ENCODE peak calls at places on chromosomes 7 and 10, in six cellular contexts. One of them, this sample, is unnamed.

GRCh38 chr10:87635498-87636312 is 24.0 kb upstream of the PAPSS2 start:
- DNase-seq in dorsolateral prefrontal cortex: no peak
- DNase-seq in AG09319: no peak
- DNase-seq in fibroblast of lung: peak
- DNase-seq in progenitor cell of endocrine pancreas: no peak
- DNase-seq in H9: no peak
- DNase-seq in this sample: no peak

GRCh38 chr10:65952086-65952485 is 973.8 kb upstream of the LRRTM3 start:
- DNase-seq in fibroblast of lung: no peak
- DNase-seq in dorsolateral prefrontal cortex: no peak
- DNase-seq in AG09319: no peak
- DNase-seq in H9: no peak
- DNase-seq in progenitor cell of endocrine pancreas: no peak
- DNase-seq in this sample: no peak

GRCh38 chr7:94701555-94701973 is 45.6 kb upstream of the SGCE start:
- DNase-seq in AG09319: no peak
- DNase-seq in H9: no peak
- DNase-seq in fibroblast of lung: peak
- DNase-seq in dorsolateral prefrontal cortex: no peak
- DNase-seq in progenitor cell of endocrine pancreas: no peak
- DNase-seq in this sample: no peak

GRCh38 chr7:128932862-128933821 is 4.6 kb upstream of the IRF5 start:
- DNase-seq in H9: no peak
- DNase-seq in AG09319: no peak
- DNase-seq in progenitor cell of endocrine pancreas: no peak
- DNase-seq in fibroblast of lung: no peak
- DNase-seq in dorsolateral prefrontal cortex: no peak
- DNase-seq in this sample: no peak

GRCh38 chr7:74240482-74240881 is 13.7 kb downstream of the RFC2 start:
- DNase-seq in fibroblast of lung: no peak
- DNase-seq in H9: no peak
- DNase-seq in AG09319: no peak
- DNase-seq in progenitor cell of endocrine pancreas: no peak
- DNase-seq in dorsolateral prefrontal cortex: no peak
- DNase-seq in this sample: no peak

GRCh38 chr10:78433722-78434535 is 400.3 kb downstream of the RPS24 start:
- DNase-seq in progenitor cell of endocrine pancreas: no peak
- DNase-seq in H9: no peak
- DNase-seq in fibroblast of lung: no peak
- DNase-seq in AG09319: no peak
- DNase-seq in dorsolateral prefrontal cortex: peak
- DNase-seq in this sample: no peak

GRCh38 chr10:71911296-71911954 is 52.8 kb upstream of the CHST3 start:
- DNase-seq in fibroblast of lung: no peak
- DNase-seq in H9: no peak
- DNase-seq in dorsolateral prefrontal cortex: no peak
- DNase-seq in AG09319: no peak
- DNase-seq in progenitor cell of endocrine pancreas: no peak
- DNase-seq in this sample: no peak

GRCh38 chr10:126133906-126134703 is 237.7 kb downstream of the FANK1 start:
- DNase-seq in H9: no peak
- DNase-seq in dorsolateral prefrontal cortex: no peak
- DNase-seq in fibroblast of lung: peak
- DNase-seq in progenitor cell of endocrine pancreas: no peak
- DNase-seq in AG09319: peak
- DNase-seq in this sample: no peak

GRCh38 chr10:79559726-79560125 is 481 bp downstream of the SFTPA2 start:
- DNase-seq in progenitor cell of endocrine pancreas: no peak
- DNase-seq in H9: no peak
- DNase-seq in AG09319: no peak
- DNase-seq in fibroblast of lung: peak
- DNase-seq in dorsolateral prefrontal cortex: peak
- DNase-seq in this sample: no peak

GRCh38 chr10:43461950-43462349 is 25.0 kb downstream of the ZNF487 start:
- DNase-seq in progenitor cell of endocrine pancreas: no peak
- DNase-seq in AG09319: peak
- DNase-seq in dorsolateral prefrontal cortex: peak
- DNase-seq in H9: no peak
- DNase-seq in fibroblast of lung: peak
- DNase-seq in this sample: no peak

GRCh38 chr10:38025283-38025682 is 14.8 kb downstream of the ZNF33A start:
- DNase-seq in dorsolateral prefrontal cortex: no peak
- DNase-seq in progenitor cell of endocrine pancreas: no peak
- DNase-seq in AG09319: no peak
- DNase-seq in H9: no peak
- DNase-seq in fibroblast of lung: no peak
- DNase-seq in this sample: no peak

DNA sequence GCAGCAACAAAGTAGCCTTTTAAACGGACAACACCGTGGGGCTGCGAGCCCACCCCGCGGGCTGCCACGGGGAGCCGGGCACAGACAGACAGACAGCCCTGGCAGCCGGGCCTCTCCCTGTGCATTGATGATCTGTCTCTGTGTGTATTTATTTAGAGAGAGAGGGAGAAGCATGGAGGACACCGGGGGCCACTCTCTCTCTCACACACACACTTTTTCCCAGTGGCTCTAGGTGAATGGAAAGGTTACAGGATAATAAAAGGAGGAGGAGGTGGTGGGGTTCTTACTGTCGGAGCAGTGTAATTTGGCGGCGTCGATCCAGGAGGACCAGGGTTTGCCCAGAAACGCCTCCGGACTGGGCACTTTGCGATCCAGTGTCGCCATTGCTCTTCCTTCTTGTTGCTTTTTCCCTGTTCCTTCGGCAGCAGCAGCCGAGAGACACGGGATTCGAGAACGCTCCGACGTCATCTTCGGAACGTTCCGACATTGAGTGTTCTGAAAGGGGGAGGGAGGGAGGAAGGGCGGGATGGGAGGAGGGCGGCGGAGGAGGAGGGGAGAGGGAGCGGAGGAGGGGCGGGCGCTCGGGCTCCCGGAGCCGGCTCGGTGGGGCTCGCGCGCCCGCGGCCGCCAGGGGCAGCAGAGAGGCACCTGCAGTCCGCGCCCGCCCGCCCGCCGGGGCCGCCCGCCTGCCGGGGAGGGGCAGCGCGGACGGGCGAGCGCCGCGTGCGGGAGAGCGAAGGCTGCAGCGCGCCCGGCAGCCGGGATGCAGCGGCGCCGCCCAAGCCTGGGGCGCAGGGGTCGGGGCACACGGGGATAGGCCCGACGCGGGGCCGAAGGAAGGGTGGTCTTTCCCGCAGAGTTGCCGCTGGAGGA is at the start of gene ATXN7L1:
- DNase-seq in progenitor cell of endocrine pancreas: peak
- DNase-seq in AG09319: peak
- DNase-seq in fibroblast of lung: peak
- DNase-seq in H9: peak
- DNase-seq in dorsolateral prefrontal cortex: peak
- DNase-seq in this sample: peak
- TF ChIP-seq CTCF in progenitor cell of endocrine pancreas: peak
- TF ChIP-seq CTCF in AG09319: peak
- TF ChIP-seq CTCF in fibroblast of lung: no peak
- TF ChIP-seq CTCF in H9: peak
- TF ChIP-seq CTCF in dorsolateral prefrontal cortex: peak
- TF ChIP-seq CTCF in this sample: peak

GRCh38 chr7:153404781-153405279 is 645.3 kb downstream of the ACTR3B start:
- DNase-seq in progenitor cell of endocrine pancreas: no peak
- DNase-seq in fibroblast of lung: no peak
- DNase-seq in AG09319: no peak
- DNase-seq in dorsolateral prefrontal cortex: no peak
- DNase-seq in H9: no peak
- DNase-seq in this sample: no peak

GRCh38 chr7:153402721-153403541 is 643.4 kb downstream of the ACTR3B start:
- DNase-seq in fibroblast of lung: no peak
- DNase-seq in AG09319: no peak
- DNase-seq in H9: no peak
- DNase-seq in progenitor cell of endocrine pancreas: no peak
- DNase-seq in dorsolateral prefrontal cortex: no peak
- DNase-seq in this sample: no peak

GRCh38 chr7:153401795-153402720 is 642.5 kb downstream of the ACTR3B start:
- DNase-seq in H9: no peak
- DNase-seq in fibroblast of lung: no peak
- DNase-seq in progenitor cell of endocrine pancreas: no peak
- DNase-seq in AG09319: no peak
- DNase-seq in dorsolateral prefrontal cortex: no peak
- DNase-seq in this sample: no peak

GRCh38 chr7:153405704-153406485 is 646.3 kb upstream of the DPP6 start:
- DNase-seq in dorsolateral prefrontal cortex: no peak
- DNase-seq in fibroblast of lung: no peak
- DNase-seq in progenitor cell of endocrine pancreas: no peak
- DNase-seq in H9: no peak
- DNase-seq in AG09319: no peak
- DNase-seq in this sample: no peak

DNA sequence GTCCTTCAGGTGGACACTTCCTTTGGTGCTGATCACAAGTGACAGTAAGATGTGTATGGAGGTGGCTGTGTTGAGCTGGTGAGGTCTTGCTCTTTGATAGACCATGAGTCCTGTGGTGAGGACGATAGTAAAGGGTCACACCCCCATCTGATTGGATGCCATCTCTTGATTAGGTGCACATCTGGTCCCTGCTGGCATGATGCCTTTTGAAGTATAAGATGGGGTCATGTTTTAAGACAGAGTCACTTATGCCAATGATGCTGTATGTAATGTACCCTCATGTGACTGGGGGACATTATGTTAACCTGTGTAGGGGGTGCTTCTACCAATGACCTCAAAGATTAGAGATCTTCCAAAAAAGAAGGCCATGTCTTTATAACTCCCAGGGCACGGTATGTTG is 644.6 kb downstream of the ACTR3B start:
- DNase-seq in fibroblast of lung: no peak
- DNase-seq in progenitor cell of endocrine pancreas: no peak
- DNase-seq in AG09319: no peak
- DNase-seq in H9: no peak
- DNase-seq in dorsolateral prefrontal cortex: no peak
- DNase-seq in this sample: no peak
- TF ChIP-seq CTCF in fibroblast of lung: no peak
- TF ChIP-seq CTCF in progenitor cell of endocrine pancreas: no peak
- TF ChIP-seq CTCF in AG09319: no peak
- TF ChIP-seq CTCF in H9: no peak
- TF ChIP-seq CTCF in dorsolateral prefrontal cortex: no peak
- TF ChIP-seq CTCF in this sample: no peak

DNA sequence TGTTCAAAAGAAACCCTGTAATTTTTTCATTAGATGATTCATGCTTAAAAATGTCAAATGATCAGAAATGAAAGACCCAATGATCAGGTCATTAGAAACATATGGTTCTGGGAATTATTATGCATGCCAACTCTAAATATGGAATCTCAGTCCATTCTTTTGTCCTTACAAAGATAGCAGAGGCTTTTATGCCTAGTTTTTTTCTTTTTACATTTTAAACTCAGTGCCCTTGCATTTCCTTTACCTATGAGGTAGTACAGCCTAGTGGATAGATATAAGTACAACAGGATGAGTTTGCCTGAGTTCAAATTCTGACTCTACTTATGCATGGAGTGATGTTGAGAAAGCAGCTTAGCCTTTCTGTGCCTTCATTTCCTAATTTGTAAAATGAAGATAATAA is 392.9 kb downstream of the SUGCT start:
- DNase-seq in AG09319: no peak
- DNase-seq in fibroblast of lung: no peak
- DNase-seq in progenitor cell of endocrine pancreas: no peak
- DNase-seq in H9: no peak
- DNase-seq in dorsolateral prefrontal cortex: no peak
- DNase-seq in this sample: no peak
- TF ChIP-seq CTCF in AG09319: no peak
- TF ChIP-seq CTCF in fibroblast of lung: no peak
- TF ChIP-seq CTCF in progenitor cell of endocrine pancreas: no peak
- TF ChIP-seq CTCF in H9: no peak
- TF ChIP-seq CTCF in dorsolateral prefrontal cortex: no peak
- TF ChIP-seq CTCF in this sample: no peak

DNA sequence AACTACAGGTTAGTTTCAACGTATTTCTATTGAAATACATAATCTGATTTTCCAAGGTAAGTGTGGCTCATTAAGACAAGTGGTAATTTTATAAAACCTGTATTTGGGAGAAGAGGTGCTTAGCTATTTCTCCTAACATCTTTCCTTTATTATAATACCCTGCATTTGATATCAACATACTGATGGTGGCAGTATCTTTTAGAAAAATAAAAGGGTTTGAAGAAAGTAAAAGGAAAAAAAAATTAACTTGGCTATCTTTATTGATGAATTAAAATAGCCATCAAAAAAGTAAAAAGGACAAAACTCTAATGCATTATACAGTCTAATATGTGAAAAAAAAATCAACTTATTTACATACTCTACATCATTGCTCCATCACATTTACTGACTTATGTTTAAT is 68.0 kb downstream of the NRBF2 start:
- DNase-seq in dorsolateral prefrontal cortex: no peak
- DNase-seq in progenitor cell of endocrine pancreas: no peak
- DNase-seq in H9: no peak
- DNase-seq in fibroblast of lung: no peak
- DNase-seq in AG09319: no peak
- DNase-seq in this sample: no peak
- TF ChIP-seq CTCF in dorsolateral prefrontal cortex: no peak
- TF ChIP-seq CTCF in progenitor cell of endocrine pancreas: no peak
- TF ChIP-seq CTCF in H9: no peak
- TF ChIP-seq CTCF in fibroblast of lung: no peak
- TF ChIP-seq CTCF in AG09319: no peak
- TF ChIP-seq CTCF in this sample: no peak

GRCh38 chr10:132746801-132747625 is 38.9 kb downstream of the NKX6-2 start:
- DNase-seq in AG09319: no peak
- DNase-seq in H9: peak
- DNase-seq in progenitor cell of endocrine pancreas: no peak
- DNase-seq in fibroblast of lung: no peak
- DNase-seq in dorsolateral prefrontal cortex: peak
- DNase-seq in this sample: no peak
- TF ChIP-seq CTCF in AG09319: no peak
- TF ChIP-seq CTCF in H9: peak
- TF ChIP-seq CTCF in progenitor cell of endocrine pancreas: no peak
- TF ChIP-seq CTCF in fibroblast of lung: no peak
- TF ChIP-seq CTCF in dorsolateral prefrontal cortex: no peak
- TF ChIP-seq CTCF in this sample: no peak

DNA sequence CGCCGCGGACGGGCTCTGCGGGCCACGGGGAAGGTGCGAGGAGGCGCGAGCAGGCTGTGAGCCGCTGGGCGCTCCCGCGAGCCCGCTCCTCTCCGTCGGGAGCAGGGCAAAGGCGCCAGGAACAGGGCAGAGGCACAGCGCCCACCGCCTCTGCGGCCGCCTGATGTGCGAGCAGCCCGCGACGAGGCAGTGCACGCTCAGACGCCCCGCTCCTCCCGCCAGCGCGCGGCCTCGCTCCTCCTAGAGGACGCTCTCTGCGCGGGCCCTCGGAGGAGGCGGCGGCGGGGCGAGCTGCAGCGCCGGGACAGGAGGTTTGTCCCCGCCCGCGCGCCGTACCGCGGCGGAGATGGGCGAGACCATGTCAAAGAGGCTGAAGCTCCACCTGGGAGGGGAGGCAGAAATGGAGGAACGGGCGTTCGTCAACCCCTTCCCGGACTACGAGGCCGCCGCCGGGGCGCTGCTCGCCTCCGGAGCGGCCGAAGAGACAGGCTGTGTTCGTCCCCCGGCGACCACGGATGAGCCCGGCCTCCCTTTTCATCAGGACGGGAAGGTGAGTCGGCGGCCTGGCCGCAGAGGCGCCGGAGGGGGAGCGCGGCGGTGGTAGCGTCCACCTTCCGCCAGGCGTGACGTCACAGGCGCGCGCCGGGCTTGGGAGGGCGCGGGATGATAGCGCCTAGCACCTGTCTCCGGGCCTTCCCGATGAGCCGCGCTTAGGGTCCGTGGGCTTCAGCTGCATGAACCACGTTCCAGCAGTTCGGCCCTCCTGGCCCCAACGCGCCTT is 733 bp downstream of the LANCL2 start:
- DNase-seq in progenitor cell of endocrine pancreas: peak
- DNase-seq in H9: peak
- DNase-seq in fibroblast of lung: peak
- DNase-seq in AG09319: peak
- DNase-seq in dorsolateral prefrontal cortex: peak
- DNase-seq in this sample: peak
- TF ChIP-seq CTCF in progenitor cell of endocrine pancreas: peak
- TF ChIP-seq CTCF in H9: peak
- TF ChIP-seq CTCF in fibroblast of lung: no peak
- TF ChIP-seq CTCF in AG09319: peak
- TF ChIP-seq CTCF in dorsolateral prefrontal cortex: peak
- TF ChIP-seq CTCF in this sample: peak

This sample was measured in D721Med.